ENCODE peak calls at places on chromosomes 1 and 21, in four cellular contexts. A is AG10803, B is AG09319, T is RWPE1. J is an unnamed sample.

GRCh38 chr1:2526824-2527552 is 592 bp upstream of the PANK4 start:
- DNase-seq in A (peak; percentile 54), T (peak; percentile 63), B (no peak), J (no peak)

GRCh38 chr1:48344373-48344772 is 121.9 kb downstream of the SLC5A9 start:
- DNase-seq in T (no peak), B (no peak), A (no peak), J (no peak)

GRCh38 chr21:42931560-42932235 is 6.3 kb upstream of the ERVH48-1 start:
- DNase-seq in B (no peak), T (no peak), A (no peak), J (no peak)

GRCh38 chr1:76073471-76073870 is 1.1 kb upstream of the ST6GALNAC3 start:
- DNase-seq in B (no peak), A (peak; percentile 75), T (no peak), J (no peak)

GRCh38 chr1:57470028-57470427 is 46.2 kb upstream of the DAB1 start:
- DNase-seq in B (no peak), A (peak; percentile 78), T (no peak), J (no peak)

GRCh38 chr1:184755226-184756065 is 788 bp upstream of the EDEM3 start:
- DNase-seq in T (peak; percentile 11), A (peak; percentile 28), B (no peak), J (no peak)

GRCh38 chr1:81493102-81493864 is 307.5 kb upstream of the ADGRL2 start:
- DNase-seq in A (no peak), T (no peak), B (no peak), J (no peak)

GRCh38 chr1:199283814-199284213 is 645.0 kb downstream of the PTPRC start:
- DNase-seq in T (no peak), B (no peak), A (peak; percentile 31), J (no peak)

GRCh38 chr1:20234761-20235540 is 48.6 kb upstream of the PLA2G2C start:
- DNase-seq in A (no peak), T (no peak), B (no peak), J (no peak)

GRCh38 chr1:9078949-9079500 is 9.6 kb upstream of the SLC2A5 start:
- DNase-seq in T (no peak), A (no peak), B (no peak), J (no peak)

GRCh38 chr1:209072481-209072880 is 511.0 kb upstream of the CAMK1G start:
- DNase-seq in T (no peak), B (no peak), A (no peak), J (no peak)

GRCh38 chr1:54485417-54485816 is 62.6 kb upstream of the ACOT11 start:
- DNase-seq in T (peak; percentile 25), A (peak; percentile 37), B (no peak), J (no peak)

GRCh38 chr1:17097787-17098186 is 21.5 kb downstream of the PADI2 start:
- DNase-seq in B (no peak), A (no peak), T (no peak), J (no peak)

GRCh38 chr1:99656701-99657100 is 10.8 kb downstream of the PALMD start:
- DNase-seq in B (no peak), T (no peak), A (no peak), J (no peak)

GRCh38 chr21:46131721-46132651 is 23.4 kb downstream of the FTCD start:
- DNase-seq in T (no peak), A (no peak), B (no peak), J (no peak)

GRCh38 chr1:211843018-211843417 is 12.5 kb upstream of the LPGAT1 start:
- DNase-seq in T (no peak), A (no peak), B (no peak), J (no peak)

GRCh38 chr1:90704817-90705216 is 12.3 kb downstream of the BARHL2 start:
- DNase-seq in B (no peak), A (no peak), T (no peak), J (no peak)

GRCh38 chr1:173868266-173869107 is at the start of gene ZBTB37:
- DNase-seq in A (no peak), B (peak; percentile 27), T (peak; percentile 88), J (no peak)

GRCh38 chr1:209150114-209150513 is 433.4 kb upstream of the CAMK1G start:
- DNase-seq in A (peak; percentile 35), B (no peak), T (peak; percentile 53), J (no peak)

GRCh38 chr1:153260980-153261792 is 1.7 kb downstream of the LORICRIN start:
- DNase-seq in T (peak; percentile 19), B (no peak), A (peak; percentile 3), J (no peak)

GRCh38 chr1:75233302-75233929 is 99.2 kb downstream of the LHX8 start:
- DNase-seq in A (peak; percentile 15), B (peak; percentile 1), T (peak; percentile 42), J (no peak)

GRCh38 chr1:183733610-183734219 is 71.2 kb upstream of the RGL1 start:
- DNase-seq in T (no peak), B (no peak), A (no peak), J (no peak)

GRCh38 chr1:13513885-13514546 is at the start of gene LRRC38:
- DNase-seq in T (no peak), A (no peak), B (no peak), J (no peak)

GRCh38 chr1:171313835-171314320 is at the start of gene FMO4:
- DNase-seq in T (peak; percentile 98), A (peak; percentile 99), B (peak; percentile 99), J (peak; percentile 88)

GRCh38 chr1:73887412-73887811 is 310.6 kb downstream of the LRRIQ3 start:
- DNase-seq in A (no peak), B (no peak), T (no peak), J (no peak)

DNA sequence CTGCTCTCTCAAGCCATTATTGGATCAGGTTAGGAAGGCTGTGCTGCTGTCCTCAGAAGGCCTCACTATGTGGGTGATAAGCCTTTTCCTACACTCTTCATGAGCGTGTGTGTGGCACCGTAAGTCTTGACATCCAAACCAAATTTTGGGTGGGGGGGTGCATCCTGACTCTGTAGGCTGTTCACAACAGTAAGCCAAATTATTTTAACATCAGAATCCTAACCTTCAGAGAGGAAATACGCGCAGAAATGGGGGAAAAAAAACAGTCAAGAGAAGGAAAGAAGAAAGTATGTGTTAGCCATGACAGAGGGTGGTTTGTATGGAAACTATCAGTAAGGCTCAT is 21.0 kb downstream of the STPG1 start:
- DNase-seq in A (no peak), T (no peak), B (no peak), J (no peak)
- TF ChIP-seq CTCF in A (no peak), T (peak; percentile 40), B (no peak), J (no peak)

DNA sequence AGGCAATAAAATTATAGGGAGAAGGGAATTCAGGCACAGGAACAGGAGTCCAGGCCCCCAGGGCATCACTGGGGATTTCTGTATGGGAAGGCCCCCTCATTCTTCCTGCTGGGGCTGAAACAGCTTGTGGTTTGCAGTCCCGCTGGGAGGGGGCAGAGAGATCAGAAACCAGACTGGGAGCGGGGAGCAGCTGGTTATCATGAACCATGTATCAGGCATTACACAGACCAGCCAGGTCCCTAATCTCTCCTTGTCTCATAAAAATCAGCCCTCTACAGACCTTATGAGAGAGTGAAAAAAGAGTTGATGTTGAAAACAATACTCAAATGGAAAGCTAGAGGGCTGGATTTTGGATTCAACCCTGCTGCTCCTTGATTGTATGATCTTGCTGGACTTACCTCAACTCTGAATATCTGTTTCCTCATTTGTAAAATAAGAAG is 93.4 kb upstream of the F3 start:
- DNase-seq in T (no peak), B (no peak), A (no peak), J (no peak)
- TF ChIP-seq CTCF in T (no peak), B (no peak), A (no peak), J (no peak)

DNA sequence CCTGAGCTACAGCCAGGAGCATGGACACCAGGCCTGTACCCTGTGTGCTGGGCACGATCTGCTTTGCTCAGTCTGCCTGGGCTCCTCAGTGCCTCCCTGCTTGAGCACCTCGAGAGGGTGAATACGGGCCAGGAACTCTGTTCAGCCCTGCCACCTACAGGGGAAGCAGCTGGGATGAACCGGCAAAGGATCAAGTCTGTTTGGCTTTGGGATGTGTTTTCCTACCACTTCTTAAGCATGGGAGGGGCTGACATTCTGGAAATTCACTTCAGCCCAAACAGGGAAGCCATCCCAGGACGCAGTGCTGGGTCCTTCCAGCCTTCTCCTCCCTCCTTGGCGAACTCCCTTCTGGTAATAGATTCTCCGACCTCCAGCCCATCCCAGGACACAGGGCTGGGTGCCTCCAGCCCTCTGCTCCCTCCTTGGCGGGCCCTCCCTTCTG is 55.8 kb upstream of the SELENON start:
- DNase-seq in T (peak; percentile 42), A (peak; percentile 71), B (peak; percentile 63), J (no peak)
- TF ChIP-seq CTCF in T (no peak), A (peak; percentile 70), B (peak; percentile 77), J (peak; percentile 71)

GRCh38 chr1:26234644-26235384 is 814 bp downstream of the CEP85 start:
- DNase-seq in A (peak; percentile 6), T (peak; percentile 45), B (no peak), J (no peak)
- TF ChIP-seq CTCF in A (no peak), T (no peak), B (peak; percentile 15), J (no peak)

DNA sequence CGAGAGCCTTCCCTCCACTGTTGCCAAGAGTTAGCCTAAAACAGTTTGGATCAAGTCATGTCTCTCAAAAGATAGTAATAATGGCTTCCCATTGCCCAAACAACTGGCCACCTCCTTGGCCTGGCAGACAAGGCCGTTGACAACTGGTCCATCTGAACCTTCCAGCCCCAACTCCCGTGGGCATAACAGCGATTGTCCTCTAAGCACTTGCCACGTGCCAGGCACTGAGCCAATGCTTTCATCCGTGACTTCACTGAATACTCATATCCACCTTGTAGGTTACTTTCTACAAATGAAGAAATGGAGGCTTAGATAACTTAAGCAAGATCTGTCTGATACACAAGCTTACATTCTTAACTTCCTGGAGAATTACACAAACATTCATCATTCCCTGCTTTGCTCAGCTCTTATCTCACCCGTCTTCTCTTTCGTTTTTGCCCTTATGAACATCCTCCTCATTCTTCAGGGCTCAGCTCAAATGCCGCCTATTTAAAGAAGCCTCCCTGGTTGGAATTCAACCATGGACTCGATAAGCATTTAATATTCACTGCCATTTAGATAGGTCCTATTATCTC is 106.4 kb downstream of the KCND3 start:
- DNase-seq in B (no peak), A (no peak), T (no peak), J (no peak)
- TF ChIP-seq CTCF in B (no peak), A (no peak), T (no peak), J (no peak)

GRCh38 chr1:119140177-119141019 is at the start of gene WARS2:
- DNase-seq in T (peak; percentile 88), A (peak; percentile 98), B (peak; percentile 93), J (peak; percentile 83)
- TF ChIP-seq CTCF in T (no peak), A (peak; percentile 1), B (peak; percentile 21), J (no peak)

GRCh38 chr21:31983120-31983519 is 110.3 kb downstream of the HUNK start:
- DNase-seq in T (no peak), A (no peak), B (no peak), J (no peak)
- TF ChIP-seq CTCF in T (no peak), A (no peak), B (no peak), J (no peak)